ENCODE peak calls at places on chromosomes 3 and 15, in six cellular contexts. One of them, this sample, is unnamed.

GRCh38 chr3:174438501-174439156 is 420.5 kb upstream of the NAALADL2 start:
- DNase-seq in pancreas: no peak
- DNase-seq in fibroblast of lung: peak; percentile 24
- DNase-seq in astrocyte of the cerebellum: no peak
- DNase-seq in thoracic aorta: no peak
- DNase-seq in BJ: no peak
- DNase-seq in this sample: peak; percentile 11

GRCh38 chr15:56244811-56245576 is 1.3 kb upstream of the RFX7 start:
- DNase-seq in thoracic aorta: no peak
- DNase-seq in fibroblast of lung: no peak
- DNase-seq in astrocyte of the cerebellum: no peak
- DNase-seq in pancreas: peak; percentile 64
- DNase-seq in BJ: no peak
- DNase-seq in this sample: no peak

GRCh38 chr3:31918179-31919165 is 62.6 kb downstream of the OSBPL10 start:
- DNase-seq in fibroblast of lung: no peak
- DNase-seq in thoracic aorta: no peak
- DNase-seq in BJ: no peak
- DNase-seq in astrocyte of the cerebellum: no peak
- DNase-seq in pancreas: no peak
- DNase-seq in this sample: peak; percentile 41

GRCh38 chr3:61808526-61808925 is 247.2 kb downstream of the PTPRG start:
- DNase-seq in fibroblast of lung: peak; percentile 31
- DNase-seq in BJ: no peak
- DNase-seq in astrocyte of the cerebellum: no peak
- DNase-seq in thoracic aorta: no peak
- DNase-seq in pancreas: no peak
- DNase-seq in this sample: no peak

GRCh38 chr3:41572092-41572491 is 372.8 kb downstream of the CTNNB1 start:
- DNase-seq in pancreas: no peak
- DNase-seq in fibroblast of lung: no peak
- DNase-seq in BJ: no peak
- DNase-seq in thoracic aorta: no peak
- DNase-seq in astrocyte of the cerebellum: no peak
- DNase-seq in this sample: no peak

GRCh38 chr3:37910666-37911400 is 49.2 kb downstream of the CTDSPL start:
- DNase-seq in fibroblast of lung: no peak
- DNase-seq in astrocyte of the cerebellum: no peak
- DNase-seq in thoracic aorta: no peak
- DNase-seq in pancreas: no peak
- DNase-seq in BJ: no peak
- DNase-seq in this sample: no peak

GRCh38 chr15:81740402-81740801 is 305.4 kb downstream of the MEX3B start:
- DNase-seq in thoracic aorta: no peak
- DNase-seq in pancreas: no peak
- DNase-seq in astrocyte of the cerebellum: no peak
- DNase-seq in BJ: no peak
- DNase-seq in fibroblast of lung: no peak
- DNase-seq in this sample: no peak

GRCh38 chr3:106965286-106965685 is 412.0 kb upstream of the CCDC54 start:
- DNase-seq in thoracic aorta: no peak
- DNase-seq in astrocyte of the cerebellum: no peak
- DNase-seq in BJ: no peak
- DNase-seq in pancreas: no peak
- DNase-seq in fibroblast of lung: no peak
- DNase-seq in this sample: no peak

GRCh38 chr3:52190294-52190841 is 7.6 kb upstream of the ALAS1 start:
- DNase-seq in astrocyte of the cerebellum: peak; percentile 31
- DNase-seq in fibroblast of lung: peak; percentile 63
- DNase-seq in thoracic aorta: no peak
- DNase-seq in BJ: no peak
- DNase-seq in pancreas: no peak
- DNase-seq in this sample: peak; percentile 78

GRCh38 chr3:114504941-114505632 is 211.3 kb downstream of the TIGIT start:
- DNase-seq in BJ: no peak
- DNase-seq in fibroblast of lung: peak; percentile 46
- DNase-seq in astrocyte of the cerebellum: no peak
- DNase-seq in pancreas: no peak
- DNase-seq in thoracic aorta: no peak
- DNase-seq in this sample: no peak

GRCh38 chr15:98401029-98401428 is 247.3 kb upstream of the IGF1R start:
- DNase-seq in pancreas: no peak
- DNase-seq in BJ: no peak
- DNase-seq in thoracic aorta: no peak
- DNase-seq in fibroblast of lung: no peak
- DNase-seq in astrocyte of the cerebellum: no peak
- DNase-seq in this sample: no peak

GRCh38 chr3:124174910-124175874 is 183.3 kb upstream of the ROPN1 start:
- DNase-seq in thoracic aorta: no peak
- DNase-seq in astrocyte of the cerebellum: no peak
- DNase-seq in BJ: no peak
- DNase-seq in pancreas: peak; percentile 22
- DNase-seq in fibroblast of lung: no peak
- DNase-seq in this sample: no peak

GRCh38 chr3:32577621-32578556 is 7.2 kb upstream of the DYNC1LI1 start:
- DNase-seq in astrocyte of the cerebellum: no peak
- DNase-seq in fibroblast of lung: no peak
- DNase-seq in thoracic aorta: no peak
- DNase-seq in pancreas: no peak
- DNase-seq in BJ: no peak
- DNase-seq in this sample: peak; percentile 59

GRCh38 chr3:189720746-189721426 is 89.7 kb downstream of the TP63 start:
- DNase-seq in astrocyte of the cerebellum: no peak
- DNase-seq in fibroblast of lung: no peak
- DNase-seq in BJ: no peak
- DNase-seq in pancreas: no peak
- DNase-seq in thoracic aorta: no peak
- DNase-seq in this sample: no peak

GRCh38 chr15:51879555-51879954 is 50.1 kb downstream of the TMOD3 start:
- DNase-seq in thoracic aorta: no peak
- DNase-seq in astrocyte of the cerebellum: no peak
- DNase-seq in fibroblast of lung: peak; percentile 81
- DNase-seq in BJ: no peak
- DNase-seq in pancreas: no peak
- DNase-seq in this sample: no peak

GRCh38 chr15:67397139-67397538 is 123.8 kb upstream of the C15orf61 start:
- DNase-seq in astrocyte of the cerebellum: no peak
- DNase-seq in fibroblast of lung: no peak
- DNase-seq in pancreas: no peak
- DNase-seq in thoracic aorta: no peak
- DNase-seq in BJ: no peak
- DNase-seq in this sample: no peak

GRCh38 chr15:75502360-75502759 is 50.9 kb upstream of the SIN3A start:
- DNase-seq in pancreas: no peak
- DNase-seq in fibroblast of lung: no peak
- DNase-seq in BJ: no peak
- DNase-seq in astrocyte of the cerebellum: no peak
- DNase-seq in thoracic aorta: no peak
- DNase-seq in this sample: no peak

GRCh38 chr3:55668359-55668758 is 181.3 kb upstream of the WNT5A start:
- DNase-seq in astrocyte of the cerebellum: no peak
- DNase-seq in thoracic aorta: no peak
- DNase-seq in pancreas: no peak
- DNase-seq in BJ: no peak
- DNase-seq in fibroblast of lung: peak; percentile 67
- DNase-seq in this sample: no peak

GRCh38 chr3:112973325-112974177 is 1.4 kb downstream of the CD200R1 start:
- DNase-seq in pancreas: no peak
- DNase-seq in astrocyte of the cerebellum: no peak
- DNase-seq in fibroblast of lung: no peak
- DNase-seq in thoracic aorta: no peak
- DNase-seq in BJ: no peak
- DNase-seq in this sample: no peak

GRCh38 chr3:197022405-197023231 is 7.0 kb downstream of the MELTF start:
- DNase-seq in thoracic aorta: no peak
- DNase-seq in astrocyte of the cerebellum: no peak
- DNase-seq in fibroblast of lung: no peak
- DNase-seq in BJ: no peak
- DNase-seq in pancreas: no peak
- DNase-seq in this sample: no peak

GRCh38 chr15:90086868-90087268 is 15.4 kb downstream of the IDH2 start:
- DNase-seq in fibroblast of lung: no peak
- DNase-seq in thoracic aorta: no peak
- DNase-seq in BJ: no peak
- DNase-seq in astrocyte of the cerebellum: no peak
- DNase-seq in pancreas: peak; percentile 29
- DNase-seq in this sample: peak; percentile 35

GRCh38 chr3:9583371-9583770 is 29.7 kb upstream of the LHFPL4 start:
- DNase-seq in thoracic aorta: no peak
- DNase-seq in fibroblast of lung: no peak
- DNase-seq in pancreas: no peak
- DNase-seq in astrocyte of the cerebellum: no peak
- DNase-seq in BJ: no peak
- DNase-seq in this sample: no peak

GRCh38 chr3:128547368-128547987 is 54.5 kb upstream of the GATA2 start:
- DNase-seq in BJ: peak; percentile 10
- DNase-seq in thoracic aorta: no peak
- DNase-seq in astrocyte of the cerebellum: no peak
- DNase-seq in fibroblast of lung: peak; percentile 84
- DNase-seq in pancreas: no peak
- DNase-seq in this sample: peak; percentile 29

GRCh38 chr3:100023150-100023549 is 91.2 kb downstream of the FILIP1L start:
- DNase-seq in pancreas: no peak
- DNase-seq in astrocyte of the cerebellum: peak; percentile 90
- DNase-seq in fibroblast of lung: peak; percentile 93
- DNase-seq in thoracic aorta: no peak
- DNase-seq in BJ: no peak
- DNase-seq in this sample: no peak

GRCh38 chr15:70029297-70029701 is 68.4 kb downstream of the TLE3 start:
- DNase-seq in thoracic aorta: no peak
- DNase-seq in fibroblast of lung: no peak
- DNase-seq in astrocyte of the cerebellum: no peak
- DNase-seq in pancreas: no peak
- DNase-seq in BJ: no peak
- DNase-seq in this sample: no peak

GRCh38 chr15:100043069-100043641 is 298.6 kb downstream of the ADAMTS17 start:
- DNase-seq in thoracic aorta: no peak
- DNase-seq in BJ: peak; percentile 42
- DNase-seq in pancreas: no peak
- DNase-seq in fibroblast of lung: peak; percentile 91
- DNase-seq in astrocyte of the cerebellum: peak; percentile 62
- DNase-seq in this sample: peak; percentile 80

GRCh38 chr15:44243829-44244228 is 44.7 kb upstream of the GOLM2 start:
- DNase-seq in astrocyte of the cerebellum: no peak
- DNase-seq in pancreas: no peak
- DNase-seq in BJ: no peak
- DNase-seq in thoracic aorta: no peak
- DNase-seq in fibroblast of lung: no peak
- DNase-seq in this sample: no peak

DNA sequence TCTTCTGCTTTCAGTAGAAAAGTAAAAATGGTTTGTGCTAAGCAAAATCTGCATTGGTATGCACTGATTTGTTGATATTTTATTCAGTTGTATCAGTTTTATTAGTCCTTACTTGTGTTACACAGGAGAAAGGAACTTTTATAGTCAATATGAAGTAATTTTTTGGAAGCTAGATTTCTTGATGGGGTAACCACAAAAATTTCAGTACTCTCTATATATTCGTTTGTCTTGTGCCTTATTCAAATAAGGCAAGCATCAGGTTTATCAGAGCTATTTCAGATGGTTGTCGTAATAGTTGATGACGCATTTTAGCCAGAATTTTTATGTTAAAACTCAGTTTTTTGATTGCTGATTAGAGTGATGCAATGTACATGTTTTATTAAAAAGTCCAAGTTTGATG is 50.7 kb upstream of the NIPA1 start:
- DNase-seq in BJ: peak; percentile 87
- DNase-seq in thoracic aorta: no peak
- DNase-seq in fibroblast of lung: peak; percentile 63
- DNase-seq in astrocyte of the cerebellum: no peak
- DNase-seq in pancreas: no peak
- DNase-seq in this sample: peak; percentile 34
- TF ChIP-seq CTCF in BJ: no peak
- TF ChIP-seq CTCF in thoracic aorta: no peak
- TF ChIP-seq CTCF in fibroblast of lung: no peak
- TF ChIP-seq CTCF in astrocyte of the cerebellum: no peak
- TF ChIP-seq CTCF in pancreas: no peak
- TF ChIP-seq CTCF in this sample: no peak

DNA sequence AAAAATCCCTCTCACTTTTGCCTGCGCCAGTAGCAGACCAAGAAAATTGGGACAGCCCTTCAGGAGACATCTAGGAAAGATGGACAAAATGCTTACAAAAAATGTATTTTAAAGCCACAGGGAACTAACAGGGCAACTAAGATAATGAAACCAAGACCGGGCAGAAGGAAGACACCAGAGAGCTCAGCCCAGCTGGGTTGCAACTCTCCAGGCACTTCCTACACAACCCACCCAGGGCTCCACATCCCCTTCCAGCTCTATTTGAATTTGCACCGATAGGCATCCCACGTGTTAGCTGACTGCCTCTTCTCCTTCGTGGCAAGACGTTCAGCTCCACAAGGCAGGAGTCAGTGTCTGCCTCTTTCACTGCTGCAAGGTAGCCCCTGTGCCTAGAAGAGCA is 6.6 kb upstream of the ATP10A start:
- DNase-seq in BJ: no peak
- DNase-seq in thoracic aorta: no peak
- DNase-seq in fibroblast of lung: no peak
- DNase-seq in astrocyte of the cerebellum: no peak
- DNase-seq in pancreas: no peak
- DNase-seq in this sample: no peak
- H3K4me3 ChIP-seq in BJ: no peak overlapping the region
- H3K4me3 ChIP-seq in thoracic aorta: no peak overlapping the region
- H3K4me3 ChIP-seq in fibroblast of lung: no peak overlapping the region
- H3K4me3 ChIP-seq in astrocyte of the cerebellum: no peak overlapping the region
- H3K4me3 ChIP-seq in pancreas: no peak overlapping the region
- H3K4me3 ChIP-seq in this sample: no peak overlapping the region

GRCh38 chr3:97278506-97278905 is 464.1 kb downstream of the EPHA6 start:
- DNase-seq in astrocyte of the cerebellum: no peak
- DNase-seq in pancreas: no peak
- DNase-seq in fibroblast of lung: no peak
- DNase-seq in BJ: no peak
- DNase-seq in thoracic aorta: no peak
- DNase-seq in this sample: no peak
- TF ChIP-seq CTCF in astrocyte of the cerebellum: no peak
- TF ChIP-seq CTCF in pancreas: no peak
- TF ChIP-seq CTCF in fibroblast of lung: no peak
- TF ChIP-seq CTCF in BJ: no peak
- TF ChIP-seq CTCF in thoracic aorta: no peak
- TF ChIP-seq CTCF in this sample: no peak

GRCh38 chr3:16807441-16807840 is 77.3 kb upstream of the PLCL2 start:
- DNase-seq in pancreas: no peak
- DNase-seq in fibroblast of lung: peak; percentile 2
- DNase-seq in astrocyte of the cerebellum: no peak
- DNase-seq in thoracic aorta: no peak
- DNase-seq in BJ: peak; percentile 53
- DNase-seq in this sample: peak; percentile 23
- H3K4me3 ChIP-seq in pancreas: no peak overlapping the region
- H3K4me3 ChIP-seq in fibroblast of lung: no peak overlapping the region
- H3K4me3 ChIP-seq in astrocyte of the cerebellum: no peak overlapping the region
- H3K4me3 ChIP-seq in thoracic aorta: no peak overlapping the region
- H3K4me3 ChIP-seq in BJ: no peak overlapping the region
- H3K4me3 ChIP-seq in this sample: no peak overlapping the region